ENCODE peak calls at places on chromosomes 12 and 14, in eight cellular contexts. U, Q, M, X, B, J, O and N are unnamed samples.

GRCh38 chr12:128813883-128814282 is 9.9 kb downstream of the SLC15A4 start:
- DNase-seq in U (no peak), Q (peak), M (no peak), X (no peak), B (no peak), J (no peak), O (no peak), N (no peak)

GRCh38 chr14:79465651-79466050 is 745.7 kb downstream of the DIO2 start:
- DNase-seq in U (no peak), Q (no peak), M (peak), X (no peak), B (peak), J (no peak), O (no peak), N (no peak)

GRCh38 chr12:102369876-102370275 is 110.5 kb downstream of the IGF1 start:
- DNase-seq in U (no peak), Q (no peak), M (no peak), X (no peak), B (no peak), J (no peak), O (no peak), N (no peak)

GRCh38 chr12:9851927-9852326 is 17.2 kb downstream of the CLEC2B start:
- DNase-seq in U (no peak), Q (no peak), M (peak), X (no peak), B (no peak), J (no peak), O (no peak), N (no peak)

GRCh38 chr12:29517265-29517664 is 19.8 kb upstream of the OVCH1 start:
- DNase-seq in U (no peak), Q (no peak), M (no peak), X (no peak), B (no peak), J (no peak), O (no peak), N (no peak)

GRCh38 chr12:65647074-65647473 is 177.2 kb upstream of the HMGA2 start:
- DNase-seq in U (no peak), Q (no peak), M (no peak), X (no peak), B (no peak), J (no peak), O (no peak), N (no peak)

GRCh38 chr12:113948151-113948914 is 17.8 kb downstream of the RBM19 start:
- DNase-seq in U (no peak), Q (no peak), M (no peak), X (no peak), B (no peak), J (no peak), O (no peak), N (no peak)

GRCh38 chr14:69654109-69654508 is 42.7 kb downstream of the SUSD6 start:
- DNase-seq in U (no peak), Q (no peak), M (no peak), X (no peak), B (no peak), J (no peak), O (no peak), N (no peak)

GRCh38 chr12:131066886-131067490 is 113.3 kb downstream of the ADGRD1 start:
- DNase-seq in U (no peak), Q (no peak), M (no peak), X (no peak), B (no peak), J (no peak), O (no peak), N (no peak)

GRCh38 chr12:6563448-6564050 is 4.5 kb downstream of the NOP2 start:
- DNase-seq in U (peak), Q (peak), M (peak), X (peak), B (no peak), J (peak), O (peak), N (peak)

GRCh38 chr12:62192486-62193250 is 67.5 kb upstream of the USP15 start:
- DNase-seq in U (peak), Q (peak), M (peak), X (peak), B (peak), J (peak), O (peak), N (no peak)

GRCh38 chr14:76015668-76016067 is 30.1 kb downstream of the IFT43 start:
- DNase-seq in U (no peak), Q (peak), M (no peak), X (no peak), B (peak), J (no peak), O (no peak), N (no peak)

GRCh38 chr12:109255377-109255776 is 53.7 kb downstream of the FOXN4 start:
- DNase-seq in U (no peak), Q (peak), M (no peak), X (no peak), B (no peak), J (no peak), O (no peak), N (no peak)

GRCh38 chr14:103862393-103862782 is 15.0 kb upstream of the PPP1R13B start:
- DNase-seq in U (no peak), Q (peak), M (peak), X (no peak), B (no peak), J (no peak), O (no peak), N (no peak)

GRCh38 chr12:101018540-101018939 is 191.5 kb downstream of the SLC5A8 start:
- DNase-seq in U (no peak), Q (peak), M (peak), X (peak), B (peak), J (no peak), O (peak), N (no peak)

GRCh38 chr14:49769581-49770211 is 1.7 kb downstream of the KLHDC2 start:
- DNase-seq in U (no peak), Q (peak), M (no peak), X (no peak), B (no peak), J (no peak), O (no peak), N (no peak)

GRCh38 chr14:74411671-74412070 is 14.3 kb downstream of the SYNDIG1L start:
- DNase-seq in U (no peak), Q (no peak), M (no peak), X (no peak), B (no peak), J (no peak), O (no peak), N (no peak)

GRCh38 chr14:65810326-65810725 is 397.8 kb downstream of the FUT8 start:
- DNase-seq in U (no peak), Q (no peak), M (no peak), X (no peak), B (no peak), J (no peak), O (no peak), N (no peak)

GRCh38 chr12:124696689-124697476 is 129.5 kb upstream of the NCOR2 start:
- DNase-seq in U (no peak), Q (peak), M (no peak), X (no peak), B (no peak), J (no peak), O (no peak), N (no peak)